ENCODE peak calls at places on chromosomes 2 and 18, in ten cellular contexts. D is A549, V is ovary, R is SK-N-SH, O is tibial nerve, E is transverse colon, C is K562, M is upper lobe of left lung, G is HepG2, I is H1. X is an unnamed sample.

GRCh38 chr2:9207641-9208301 is 1.2 kb downstream of the ASAP2 start:
- DNase-seq in D (peak; percentile 50), V (peak; percentile 34), R (peak; percentile 84), O (no peak), E (peak; percentile 64), C (peak; percentile 28), M (no peak), G (no peak), I (peak; percentile 73), X (peak; percentile 49)

GRCh38 chr18:40529478-40529877 is 1425.6 kb upstream of the PIK3C3 start:
- DNase-seq in D (no peak), V (no peak), R (no peak), O (no peak), E (no peak), C (no peak), M (no peak), G (peak; percentile 1), I (no peak), X (no peak)

GRCh38 chr2:160920791-160921303 is 239.4 kb upstream of the TANK start:
- DNase-seq in D (no peak), V (peak; percentile 39), R (peak; percentile 74), O (no peak), E (no peak), C (no peak), M (no peak), G (no peak), I (no peak), X (no peak)

GRCh38 chr2:63741884-63742583 is 99.7 kb upstream of the UGP2 start:
- DNase-seq in D (peak; percentile 29), V (no peak), R (no peak), O (no peak), E (no peak), C (no peak), M (no peak), G (no peak), I (no peak), X (no peak)

GRCh38 chr2:100643459-100643858 is 80.7 kb downstream of the PDCL3 start:
- DNase-seq in D (no peak), V (no peak), R (no peak), O (no peak), E (no peak), C (no peak), M (no peak), G (no peak), I (no peak), X (no peak)

GRCh38 chr2:119649364-119649917 is 29.6 kb upstream of the TMEM177 start:
- DNase-seq in D (no peak), V (no peak), R (no peak), O (no peak), E (no peak), C (no peak), M (no peak), G (no peak), I (no peak), X (no peak)

GRCh38 chr2:220935789-220936321 is 636.2 kb downstream of the EPHA4 start:
- DNase-seq in D (no peak), V (no peak), R (no peak), O (no peak), E (no peak), C (no peak), M (no peak), G (no peak), I (no peak), X (no peak)

GRCh38 chr2:239165206-239165831 is 235.5 kb downstream of the HDAC4 start:
- DNase-seq in D (no peak), V (no peak), R (no peak), O (no peak), E (no peak), C (no peak), M (no peak), G (no peak), I (no peak), X (no peak)

GRCh38 chr18:76959605-76960004 is 137.2 kb downstream of the ZNF236 start:
- DNase-seq in D (no peak), V (no peak), R (no peak), O (no peak), E (no peak), C (no peak), M (no peak), G (no peak), I (no peak), X (no peak)

GRCh38 chr2:60603533-60604190 is 50.2 kb upstream of the BCL11A start:
- DNase-seq in D (no peak), V (no peak), R (no peak), O (no peak), E (no peak), C (no peak), M (no peak), G (no peak), I (no peak), X (no peak)

GRCh38 chr2:10617241-10617640 is 72.5 kb downstream of the NOL10 start:
- DNase-seq in D (no peak), V (no peak), R (no peak), O (no peak), E (no peak), C (no peak), M (no peak), G (no peak), I (no peak), X (no peak)

GRCh38 chr2:10608273-10608672 is 81.5 kb downstream of the NOL10 start:
- DNase-seq in D (no peak), V (no peak), R (no peak), O (no peak), E (peak; percentile 43), C (no peak), M (no peak), G (no peak), I (no peak), X (no peak)

GRCh38 chr2:10610213-10610892 is 79.4 kb downstream of the NOL10 start:
- DNase-seq in D (no peak), V (no peak), R (no peak), O (no peak), E (peak; percentile 16), C (no peak), M (no peak), G (no peak), I (no peak), X (no peak)

GRCh38 chr2:10614940-10615339 is 74.8 kb downstream of the NOL10 start:
- DNase-seq in D (no peak), V (no peak), R (no peak), O (no peak), E (peak; percentile 35), C (no peak), M (no peak), G (no peak), I (no peak), X (no peak)

DNA sequence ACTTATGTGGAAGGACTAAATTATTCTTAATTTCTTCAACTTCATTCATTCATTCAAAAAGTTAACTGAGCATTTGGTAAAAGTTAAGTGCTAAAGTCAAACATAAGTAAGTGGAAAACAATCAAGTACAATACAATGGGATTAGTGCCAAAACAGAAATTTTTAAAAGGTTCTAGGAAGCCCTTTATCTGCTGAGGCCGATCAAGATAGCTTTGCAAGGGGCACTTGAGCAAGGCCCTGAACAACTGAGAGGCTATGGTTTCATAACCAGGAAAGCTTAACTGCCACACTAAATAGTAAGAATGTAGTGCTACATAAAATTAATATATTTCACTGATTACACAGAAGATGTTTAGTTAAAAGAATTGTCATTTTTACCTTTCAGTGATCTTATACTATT is 76.5 kb downstream of the NOL10 start:
- DNase-seq in D (no peak), V (no peak), R (no peak), O (no peak), E (no peak), C (no peak), M (no peak), G (no peak), I (no peak), X (no peak)
- TF ChIP-seq EP300 in D (no peak), V (no peak), R (no peak), O (no peak), E (no peak), C (no peak), M (no peak), G (no peak), I (no peak), X (no peak)

GRCh38 chr2:107091163-107091864 is 205.3 kb upstream of the ST6GAL2 start:
- DNase-seq in D (peak; percentile 39), V (no peak), R (no peak), O (no peak), E (no peak), C (no peak), M (no peak), G (no peak), I (no peak), X (no peak)
- TF ChIP-seq EP300 in D (no peak), V (no peak), R (no peak), O (no peak), E (no peak), C (no peak), M (no peak), G (no peak), I (no peak), X (no peak)

GRCh38 chr2:608297-608696 is 68.9 kb downstream of the TMEM18 start:
- DNase-seq in D (no peak), V (no peak), R (peak; percentile 31), O (no peak), E (no peak), C (no peak), M (no peak), G (no peak), I (no peak), X (no peak)

GRCh38 chr2:609520-610280 is 67.5 kb downstream of the TMEM18 start:
- DNase-seq in D (no peak), V (peak; percentile 2), R (peak; percentile 45), O (no peak), E (no peak), C (no peak), M (peak; percentile 17), G (no peak), I (no peak), X (no peak)

GRCh38 chr2:611519-611918 is 65.7 kb downstream of the TMEM18 start:
- DNase-seq in D (no peak), V (peak; percentile 6), R (no peak), O (no peak), E (no peak), C (no peak), M (no peak), G (no peak), I (no peak), X (no peak)

GRCh38 chr2:608711-609110 is 68.5 kb downstream of the TMEM18 start:
- DNase-seq in D (no peak), V (peak; percentile 1), R (no peak), O (no peak), E (no peak), C (no peak), M (no peak), G (no peak), I (peak; percentile 31), X (no peak)

GRCh38 chr2:610465-610864 is 66.7 kb downstream of the TMEM18 start:
- DNase-seq in D (no peak), V (no peak), R (peak; percentile 74), O (no peak), E (no peak), C (no peak), M (no peak), G (no peak), I (no peak), X (no peak)
- TF ChIP-seq EP300 in D (no peak), V (no peak), R (peak; percentile 69), O (no peak), E (no peak), C (no peak), M (no peak), G (no peak), I (no peak), X (no peak)

DNA sequence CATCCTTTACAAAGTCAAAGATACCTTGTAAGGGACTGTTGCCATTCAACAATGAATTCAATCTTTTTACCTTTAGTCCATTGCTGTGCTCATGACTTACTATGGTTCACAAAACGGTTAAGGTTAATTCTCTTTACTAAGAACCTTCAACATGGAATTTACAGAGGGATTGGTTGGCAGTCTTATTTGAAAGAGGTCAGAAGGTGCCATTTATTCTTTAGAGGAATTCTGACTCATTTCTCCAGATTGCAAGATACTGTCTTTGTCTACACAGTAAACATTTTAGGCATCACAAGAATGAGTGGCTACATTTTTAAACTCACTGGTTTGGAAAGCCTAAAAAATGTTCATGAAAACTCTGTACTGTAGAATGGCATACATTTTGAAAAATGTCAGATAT is 17.4 kb downstream of the KCNH7 start:
- DNase-seq in D (peak; percentile 5), V (no peak), R (no peak), O (no peak), E (no peak), C (no peak), M (no peak), G (no peak), I (no peak), X (no peak)
- TF ChIP-seq EP300 in D (no peak), V (no peak), R (no peak), O (no peak), E (no peak), C (no peak), M (no peak), G (no peak), I (no peak), X (no peak)

X was measured in stomach.